ENCODE peak calls at places on chromosome 4, in six cellular contexts. One of them, this sample, is unnamed.

GRCh38 chr4:163164110-163164509 is 2.6 kb downstream of the NAF1 start:
- DNase-seq in fibroblast of lung: no peak
- DNase-seq in GM06990: no peak
- DNase-seq in choroid plexus epithelial cell: no peak
- DNase-seq in bronchial epithelial cell: no peak
- DNase-seq in lower lobe of right lung: no peak
- DNase-seq in this sample: no peak

GRCh38 chr4:153131478-153132069 is 72.7 kb upstream of the TRIM2 start:
- DNase-seq in fibroblast of lung: no peak
- DNase-seq in choroid plexus epithelial cell: peak; percentile 23
- DNase-seq in bronchial epithelial cell: no peak
- DNase-seq in lower lobe of right lung: no peak
- DNase-seq in GM06990: no peak
- DNase-seq in this sample: no peak

GRCh38 chr4:113908829-113909228 is 70.6 kb downstream of the ARSJ start:
- DNase-seq in fibroblast of lung: no peak
- DNase-seq in choroid plexus epithelial cell: peak; percentile 42
- DNase-seq in lower lobe of right lung: no peak
- DNase-seq in bronchial epithelial cell: no peak
- DNase-seq in GM06990: no peak
- DNase-seq in this sample: no peak

GRCh38 chr4:37601527-37601926 is 84.6 kb downstream of the RELL1 start:
- DNase-seq in bronchial epithelial cell: peak; percentile 44
- DNase-seq in choroid plexus epithelial cell: peak; percentile 90
- DNase-seq in fibroblast of lung: peak; percentile 71
- DNase-seq in GM06990: no peak
- DNase-seq in lower lobe of right lung: peak; percentile 59
- DNase-seq in this sample: no peak

GRCh38 chr4:24363751-24364150 is 220.6 kb downstream of the DHX15 start:
- DNase-seq in GM06990: no peak
- DNase-seq in choroid plexus epithelial cell: no peak
- DNase-seq in bronchial epithelial cell: no peak
- DNase-seq in lower lobe of right lung: no peak
- DNase-seq in fibroblast of lung: no peak
- DNase-seq in this sample: no peak

GRCh38 chr4:3598695-3599227 is 66.5 kb upstream of the LRPAP1 start:
- DNase-seq in bronchial epithelial cell: no peak
- DNase-seq in lower lobe of right lung: no peak
- DNase-seq in GM06990: no peak
- DNase-seq in fibroblast of lung: no peak
- DNase-seq in choroid plexus epithelial cell: no peak
- DNase-seq in this sample: no peak

GRCh38 chr4:175674219-175674618 is 137.8 kb downstream of the GPM6A start:
- DNase-seq in choroid plexus epithelial cell: no peak
- DNase-seq in lower lobe of right lung: no peak
- DNase-seq in GM06990: no peak
- DNase-seq in fibroblast of lung: no peak
- DNase-seq in bronchial epithelial cell: no peak
- DNase-seq in this sample: no peak

GRCh38 chr4:60461551-60461950 is 738.6 kb upstream of the ADGRL3 start:
- DNase-seq in choroid plexus epithelial cell: no peak
- DNase-seq in lower lobe of right lung: no peak
- DNase-seq in GM06990: no peak
- DNase-seq in fibroblast of lung: no peak
- DNase-seq in bronchial epithelial cell: no peak
- DNase-seq in this sample: no peak

GRCh38 chr4:1614854-1615595 is 69.1 kb downstream of the FAM53A start:
- DNase-seq in GM06990: no peak
- DNase-seq in bronchial epithelial cell: peak; percentile 2
- DNase-seq in fibroblast of lung: no peak
- DNase-seq in lower lobe of right lung: no peak
- DNase-seq in choroid plexus epithelial cell: no peak
- DNase-seq in this sample: no peak

GRCh38 chr4:62814510-62815047 is 1594.7 kb downstream of the TECRL start:
- DNase-seq in bronchial epithelial cell: no peak
- DNase-seq in GM06990: no peak
- DNase-seq in choroid plexus epithelial cell: no peak
- DNase-seq in lower lobe of right lung: no peak
- DNase-seq in fibroblast of lung: no peak
- DNase-seq in this sample: no peak

GRCh38 chr4:36841583-36842326 is 402.8 kb upstream of the NWD2 start:
- DNase-seq in lower lobe of right lung: no peak
- DNase-seq in fibroblast of lung: peak; percentile 35
- DNase-seq in bronchial epithelial cell: no peak
- DNase-seq in choroid plexus epithelial cell: peak; percentile 2
- DNase-seq in GM06990: peak; percentile 27
- DNase-seq in this sample: peak; percentile 26

GRCh38 chr4:37453361-37454262 is 209.1 kb downstream of the NWD2 start:
- DNase-seq in bronchial epithelial cell: peak; percentile 34
- DNase-seq in choroid plexus epithelial cell: peak; percentile 15
- DNase-seq in fibroblast of lung: peak; percentile 32
- DNase-seq in lower lobe of right lung: peak; percentile 82
- DNase-seq in GM06990: peak; percentile 15
- DNase-seq in this sample: no peak

GRCh38 chr4:1872918-1873269 is 1.7 kb downstream of the NSD2 start:
- DNase-seq in GM06990: peak; percentile 42
- DNase-seq in choroid plexus epithelial cell: peak; percentile 40
- DNase-seq in fibroblast of lung: peak; percentile 82
- DNase-seq in bronchial epithelial cell: peak; percentile 82
- DNase-seq in lower lobe of right lung: no peak
- DNase-seq in this sample: peak; percentile 55

GRCh38 chr4:108359130-108359709 is 190.5 kb upstream of the LEF1 start:
- DNase-seq in choroid plexus epithelial cell: no peak
- DNase-seq in fibroblast of lung: no peak
- DNase-seq in bronchial epithelial cell: no peak
- DNase-seq in GM06990: no peak
- DNase-seq in lower lobe of right lung: no peak
- DNase-seq in this sample: no peak

GRCh38 chr4:76626686-76627465 is 191.8 kb downstream of the SHROOM3 start:
- DNase-seq in GM06990: no peak
- DNase-seq in bronchial epithelial cell: no peak
- DNase-seq in fibroblast of lung: no peak
- DNase-seq in lower lobe of right lung: no peak
- DNase-seq in choroid plexus epithelial cell: peak; percentile 54
- DNase-seq in this sample: no peak

GRCh38 chr4:47553329-47554125 is 68.5 kb downstream of the ATP10D start:
- DNase-seq in GM06990: no peak
- DNase-seq in choroid plexus epithelial cell: no peak
- DNase-seq in fibroblast of lung: no peak
- DNase-seq in lower lobe of right lung: no peak
- DNase-seq in bronchial epithelial cell: peak; percentile 23
- DNase-seq in this sample: no peak

GRCh38 chr4:86939737-86940141 is 4.9 kb downstream of the AFF1 start:
- DNase-seq in lower lobe of right lung: no peak
- DNase-seq in bronchial epithelial cell: no peak
- DNase-seq in choroid plexus epithelial cell: no peak
- DNase-seq in fibroblast of lung: peak; percentile 49
- DNase-seq in GM06990: peak; percentile 80
- DNase-seq in this sample: peak; percentile 96

GRCh38 chr4:137722910-137723309 is 190.6 kb upstream of the PCDH18 start:
- DNase-seq in choroid plexus epithelial cell: no peak
- DNase-seq in GM06990: no peak
- DNase-seq in lower lobe of right lung: no peak
- DNase-seq in fibroblast of lung: no peak
- DNase-seq in bronchial epithelial cell: no peak
- DNase-seq in this sample: no peak

GRCh38 chr4:150002561-150002960 is 75.7 kb upstream of the DCLK2 start:
- DNase-seq in choroid plexus epithelial cell: no peak
- DNase-seq in GM06990: no peak
- DNase-seq in fibroblast of lung: peak; percentile 63
- DNase-seq in bronchial epithelial cell: no peak
- DNase-seq in lower lobe of right lung: no peak
- DNase-seq in this sample: no peak

GRCh38 chr4:42713371-42713770 is 56.5 kb upstream of the ATP8A1 start:
- DNase-seq in choroid plexus epithelial cell: no peak
- DNase-seq in bronchial epithelial cell: no peak
- DNase-seq in GM06990: no peak
- DNase-seq in fibroblast of lung: no peak
- DNase-seq in lower lobe of right lung: no peak
- DNase-seq in this sample: no peak

GRCh38 chr4:76011700-76012387 is 4.5 kb upstream of the CXCL9 start:
- DNase-seq in lower lobe of right lung: no peak
- DNase-seq in choroid plexus epithelial cell: peak; percentile 83
- DNase-seq in bronchial epithelial cell: peak; percentile 84
- DNase-seq in GM06990: peak; percentile 59
- DNase-seq in fibroblast of lung: peak; percentile 63
- DNase-seq in this sample: no peak

GRCh38 chr4:40718571-40718970 is 31.2 kb upstream of the NSUN7 start:
- DNase-seq in bronchial epithelial cell: no peak
- DNase-seq in fibroblast of lung: no peak
- DNase-seq in GM06990: no peak
- DNase-seq in lower lobe of right lung: no peak
- DNase-seq in choroid plexus epithelial cell: no peak
- DNase-seq in this sample: no peak

GRCh38 chr4:24209891-24210290 is 320.0 kb upstream of the PPARGC1A start:
- DNase-seq in choroid plexus epithelial cell: no peak
- DNase-seq in bronchial epithelial cell: peak; percentile 37
- DNase-seq in GM06990: no peak
- DNase-seq in fibroblast of lung: no peak
- DNase-seq in lower lobe of right lung: no peak
- DNase-seq in this sample: no peak

GRCh38 chr4:80471701-80472100 is 136.2 kb downstream of the CFAP299 start:
- DNase-seq in choroid plexus epithelial cell: peak; percentile 16
- DNase-seq in bronchial epithelial cell: peak; percentile 36
- DNase-seq in fibroblast of lung: peak; percentile 44
- DNase-seq in lower lobe of right lung: peak; percentile 63
- DNase-seq in GM06990: no peak
- DNase-seq in this sample: no peak

GRCh38 chr4:152346979-152347378 is 188.9 kb downstream of the FBXW7 start:
- DNase-seq in fibroblast of lung: no peak
- DNase-seq in GM06990: no peak
- DNase-seq in lower lobe of right lung: no peak
- DNase-seq in bronchial epithelial cell: no peak
- DNase-seq in choroid plexus epithelial cell: no peak
- DNase-seq in this sample: no peak

GRCh38 chr4:83360018-83360417 is 25.4 kb upstream of the HPSE start:
- DNase-seq in lower lobe of right lung: no peak
- DNase-seq in fibroblast of lung: no peak
- DNase-seq in bronchial epithelial cell: no peak
- DNase-seq in GM06990: no peak
- DNase-seq in choroid plexus epithelial cell: no peak
- DNase-seq in this sample: no peak

GRCh38 chr4:73964862-73965611 is 16.8 kb downstream of the PF4 start:
- DNase-seq in lower lobe of right lung: peak; percentile 46
- DNase-seq in GM06990: no peak
- DNase-seq in fibroblast of lung: no peak
- DNase-seq in choroid plexus epithelial cell: peak; percentile 29
- DNase-seq in bronchial epithelial cell: peak; percentile 26
- DNase-seq in this sample: no peak
- TF ChIP-seq CTCF in lower lobe of right lung: peak; percentile 29
- TF ChIP-seq CTCF in GM06990: peak; percentile 16
- TF ChIP-seq CTCF in fibroblast of lung: peak; percentile 30
- TF ChIP-seq CTCF in choroid plexus epithelial cell: peak; percentile 55
- TF ChIP-seq CTCF in bronchial epithelial cell: peak; percentile 53
- TF ChIP-seq CTCF in this sample: no peak

DNA sequence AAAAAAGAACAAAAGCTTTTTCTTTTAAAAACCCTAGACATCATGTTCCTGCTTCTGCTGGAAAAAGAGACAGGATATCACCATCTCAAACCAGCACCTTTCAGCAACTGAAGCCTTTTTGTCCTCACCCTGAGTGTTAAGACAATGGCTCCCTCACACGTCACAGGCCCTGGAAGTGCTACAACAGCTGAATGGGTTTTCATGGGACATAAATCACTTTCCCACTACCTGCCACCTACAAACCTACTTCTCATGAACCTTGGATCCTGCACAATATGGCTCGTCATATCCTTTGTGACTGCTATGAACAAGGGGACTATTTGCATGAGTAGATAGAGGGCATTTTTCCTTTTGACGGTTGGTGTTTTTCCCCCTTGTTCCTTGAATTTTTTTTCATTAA is 93.6 kb downstream of the TSPAN5 start:
- DNase-seq in choroid plexus epithelial cell: no peak
- DNase-seq in GM06990: no peak
- DNase-seq in bronchial epithelial cell: no peak
- DNase-seq in lower lobe of right lung: no peak
- DNase-seq in fibroblast of lung: peak; percentile 71
- DNase-seq in this sample: no peak
- H3K4me3 ChIP-seq in choroid plexus epithelial cell: no peak overlapping the region
- H3K4me3 ChIP-seq in GM06990: no peak overlapping the region
- H3K4me3 ChIP-seq in bronchial epithelial cell: no peak overlapping the region
- H3K4me3 ChIP-seq in lower lobe of right lung: no peak overlapping the region
- H3K4me3 ChIP-seq in fibroblast of lung: no peak overlapping the region
- H3K4me3 ChIP-seq in this sample: no peak overlapping the region

DNA sequence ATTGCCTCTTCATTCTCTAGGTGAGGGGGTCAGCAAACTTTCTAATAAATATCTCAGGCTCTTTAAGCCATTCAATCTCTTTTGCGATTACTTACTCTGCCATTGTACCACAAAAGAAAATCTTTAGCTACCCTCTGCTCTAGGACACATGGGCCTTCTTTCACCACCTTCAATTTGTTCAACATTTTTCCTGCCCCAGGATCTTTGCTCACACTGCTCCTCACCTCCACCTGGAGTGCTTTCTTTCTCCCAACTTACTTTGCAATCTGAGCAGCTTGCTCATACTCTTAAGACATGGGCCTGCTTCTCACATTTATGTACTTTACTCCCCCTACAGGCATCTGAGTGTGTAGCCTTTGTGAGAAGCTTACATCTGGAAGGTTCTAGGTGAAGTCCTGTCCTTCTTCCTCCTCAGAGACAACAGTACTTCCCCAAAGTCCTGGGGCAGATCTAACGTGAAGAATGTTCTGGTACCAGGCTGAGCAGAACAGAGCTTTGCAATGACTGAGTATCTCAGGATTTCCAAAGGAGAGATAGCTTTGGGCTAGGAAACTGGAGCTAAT is 55.0 kb upstream of the PRDM5 start:
- DNase-seq in bronchial epithelial cell: peak; percentile 65
- DNase-seq in choroid plexus epithelial cell: peak; percentile 86
- DNase-seq in lower lobe of right lung: no peak
- DNase-seq in fibroblast of lung: peak; percentile 53
- DNase-seq in GM06990: no peak
- DNase-seq in this sample: peak; percentile 18
- TF ChIP-seq CTCF in bronchial epithelial cell: peak; percentile 63
- TF ChIP-seq CTCF in choroid plexus epithelial cell: peak; percentile 81
- TF ChIP-seq CTCF in lower lobe of right lung: peak; percentile 57
- TF ChIP-seq CTCF in fibroblast of lung: peak; percentile 78
- TF ChIP-seq CTCF in GM06990: peak; percentile 70
- TF ChIP-seq CTCF in this sample: peak; percentile 76

DNA sequence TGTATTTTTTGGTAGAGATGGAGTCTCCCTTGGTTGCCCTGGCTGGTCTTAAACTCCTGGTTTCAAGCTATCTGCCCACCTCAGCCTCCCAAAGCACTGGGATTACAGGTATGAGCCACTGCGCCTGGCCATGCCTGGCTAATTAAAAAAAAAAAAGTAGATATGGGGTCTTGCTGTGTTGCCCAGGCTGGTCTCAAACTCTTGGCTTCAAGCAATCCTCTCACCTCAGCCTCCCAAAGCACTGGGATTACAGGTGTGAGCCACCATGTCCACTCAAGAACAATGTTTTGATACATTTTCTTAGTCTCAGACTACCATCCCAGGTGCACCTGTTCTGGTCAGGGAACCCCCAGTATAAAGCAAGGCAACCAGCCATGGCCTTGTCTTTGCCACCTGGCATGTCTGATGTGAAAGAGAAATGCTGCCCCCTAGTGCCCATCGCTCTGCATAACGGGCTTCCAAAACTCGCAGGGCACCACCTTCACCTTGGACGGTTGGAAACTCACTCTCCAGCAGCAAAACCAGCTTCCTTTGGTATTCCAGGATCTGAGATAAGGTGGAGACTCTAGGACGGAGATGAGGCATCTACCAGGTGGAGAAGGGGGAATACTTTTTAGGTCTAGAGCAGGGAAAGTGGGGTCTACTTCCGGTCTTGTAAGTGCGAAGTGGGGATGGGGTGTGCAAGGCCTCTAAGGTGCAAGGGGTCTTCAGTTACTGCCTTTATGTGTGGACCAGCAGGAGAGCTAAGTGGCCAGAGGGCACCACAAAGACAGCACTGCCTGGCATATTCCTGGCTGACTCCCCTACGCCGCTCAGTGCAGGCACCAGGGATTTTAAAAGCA is 47.7 kb upstream of the AFAP1 start:
- DNase-seq in GM06990: no peak
- DNase-seq in choroid plexus epithelial cell: peak; percentile 85
- DNase-seq in lower lobe of right lung: peak; percentile 69
- DNase-seq in bronchial epithelial cell: peak; percentile 64
- DNase-seq in fibroblast of lung: peak; percentile 59
- DNase-seq in this sample: peak; percentile 45
- H3K4me3 ChIP-seq in GM06990: no peak overlapping the region
- H3K4me3 ChIP-seq in choroid plexus epithelial cell: no peak overlapping the region
- H3K4me3 ChIP-seq in lower lobe of right lung: no peak overlapping the region
- H3K4me3 ChIP-seq in bronchial epithelial cell: no peak overlapping the region
- H3K4me3 ChIP-seq in fibroblast of lung: no peak overlapping the region
- H3K4me3 ChIP-seq in this sample: no peak overlapping the region